ENCODE peak calls at places on chromosomes 7 and 10, in ten cellular contexts. O is NB4; F is PC-9; L is LNCaP clone FGC; T is transverse colon; V is AG04450; W is choroid plexus epithelial cell; D is CD4-positive, alpha-beta T cell; C is astrocyte of the cerebellum; B is astrocyte of the spinal cord. Y is an unnamed sample.

GRCh38 chr7:106775552-106775936 is 89.5 kb upstream of the PIK3CG start:
- DNase-seq in O (peak; percentile 24), F (peak; percentile 75), L (no peak), T (no peak), V (no peak), W (peak; percentile 80), D (no peak), C (no peak), B (peak; percentile 85), Y (no peak)

GRCh38 chr7:151138541-151138910 is 29.0 kb downstream of the GBX1 start:
- DNase-seq in O (no peak), F (no peak), L (no peak), T (peak; percentile 4), V (no peak), W (no peak), D (no peak), C (no peak), B (no peak), Y (no peak)

GRCh38 chr10:48306870-48307531 is 524 bp downstream of the MAPK8 start:
- DNase-seq in O (peak; percentile 74), F (no peak), L (no peak), T (peak; percentile 60), V (no peak), W (peak; percentile 46), D (peak; percentile 53), C (no peak), B (peak; percentile 60), Y (peak; percentile 71)

GRCh38 chr7:144812379-144813283 is 23.2 kb downstream of the TPK1 start:
- DNase-seq in O (no peak), F (peak; percentile 3), L (no peak), T (no peak), V (no peak), W (no peak), D (peak; percentile 22), C (no peak), B (no peak), Y (no peak)

GRCh38 chr10:23193435-23194074 is 1.4 kb downstream of the PTF1A start:
- DNase-seq in O (no peak), F (no peak), L (no peak), T (no peak), V (no peak), W (no peak), D (no peak), C (no peak), B (no peak), Y (no peak)

GRCh38 chr10:47101196-47101595 is 190.0 kb downstream of the PTPN20 start:
- DNase-seq in O (no peak), F (no peak), L (no peak), T (no peak), V (no peak), W (no peak), D (no peak), C (no peak), B (no peak), Y (no peak)

GRCh38 chr7:2437136-2437535 is 33.7 kb downstream of the CHST12 start:
- DNase-seq in O (no peak), F (peak; percentile 69), L (no peak), T (peak; percentile 42), V (no peak), W (no peak), D (no peak), C (no peak), B (no peak), Y (no peak)

GRCh38 chr10:80787952-80788351 is 250.2 kb downstream of the SH2D4B start:
- DNase-seq in O (no peak), F (no peak), L (no peak), T (no peak), V (no peak), W (no peak), D (no peak), C (no peak), B (no peak), Y (no peak)

GRCh38 chr10:62377966-62378365 is 3.8 kb downstream of the ZNF365 start:
- DNase-seq in O (no peak), F (no peak), L (no peak), T (no peak), V (no peak), W (no peak), D (no peak), C (no peak), B (no peak), Y (no peak)
- TF ChIP-seq CTCF in O (no peak), F (no peak), L (no peak), T (no peak), V (no peak), W (no peak), D (no peak), C (no peak), B (no peak), Y (no peak)

GRCh38 chr7:142300689-142301088 is 42.8 kb upstream of the PRSS58 start:
- DNase-seq in O (peak; percentile 68), F (no peak), L (no peak), T (no peak), V (no peak), W (no peak), D (no peak), C (no peak), B (no peak), Y (peak; percentile 28)
- TF ChIP-seq CTCF in O (peak; percentile 82), F (peak; percentile 59), L (no peak), T (no peak), V (no peak), W (peak; percentile 13), D (no peak), C (peak; percentile 25), B (peak; percentile 21), Y (peak; percentile 50)

DNA sequence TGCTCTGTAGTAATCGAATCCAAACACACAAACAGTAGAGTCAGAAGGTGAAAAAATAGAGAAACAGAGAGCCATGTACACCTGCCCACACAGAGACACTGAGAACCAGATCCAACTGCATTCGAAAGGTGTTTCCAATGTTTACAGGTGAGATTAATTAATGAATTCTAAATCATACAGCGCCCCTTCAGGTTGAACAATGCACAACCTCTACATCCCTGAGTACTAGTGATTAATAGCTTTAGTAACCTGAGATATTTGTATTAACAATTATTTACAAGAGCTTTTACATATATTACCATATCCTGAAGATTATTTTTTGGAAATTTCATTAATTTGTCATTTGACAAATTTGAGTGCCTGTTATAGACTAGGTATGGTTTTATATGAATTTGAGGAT is 7.6 kb upstream of the MRC1 start:
- DNase-seq in O (no peak), F (no peak), L (no peak), T (no peak), V (no peak), W (no peak), D (no peak), C (no peak), B (no peak), Y (no peak)
- TF ChIP-seq CTCF in O (no peak), F (peak; percentile 33), L (no peak), T (peak; percentile 17), V (no peak), W (peak; percentile 4), D (no peak), C (no peak), B (no peak), Y (peak; percentile 55)

GRCh38 chr10:89852872-89853271 is 151.5 kb downstream of the KIF20B start:
- DNase-seq in O (no peak), F (no peak), L (no peak), T (no peak), V (no peak), W (no peak), D (no peak), C (no peak), B (no peak), Y (no peak)

GRCh38 chr10:89857399-89857798 is 156.0 kb downstream of the KIF20B start:
- DNase-seq in O (no peak), F (no peak), L (no peak), T (no peak), V (no peak), W (peak; percentile 17), D (no peak), C (no peak), B (no peak), Y (no peak)

GRCh38 chr10:89853796-89854195 is 152.4 kb downstream of the KIF20B start:
- DNase-seq in O (no peak), F (no peak), L (no peak), T (no peak), V (no peak), W (no peak), D (no peak), C (no peak), B (no peak), Y (peak; percentile 46)
- TF ChIP-seq CTCF in O (peak; percentile 15), F (no peak), L (no peak), T (no peak), V (no peak), W (peak; percentile 19), D (no peak), C (peak; percentile 11), B (peak; percentile 27), Y (peak; percentile 63)

GRCh38 chr7:158832994-158833393 is 3.7 kb upstream of the ESYT2 start:
- DNase-seq in O (no peak), F (no peak), L (no peak), T (no peak), V (no peak), W (no peak), D (no peak), C (no peak), B (no peak), Y (no peak)
- TF ChIP-seq CTCF in O (no peak), F (no peak), L (no peak), T (no peak), V (no peak), W (no peak), D (no peak), C (no peak), B (no peak), Y (no peak)

DNA sequence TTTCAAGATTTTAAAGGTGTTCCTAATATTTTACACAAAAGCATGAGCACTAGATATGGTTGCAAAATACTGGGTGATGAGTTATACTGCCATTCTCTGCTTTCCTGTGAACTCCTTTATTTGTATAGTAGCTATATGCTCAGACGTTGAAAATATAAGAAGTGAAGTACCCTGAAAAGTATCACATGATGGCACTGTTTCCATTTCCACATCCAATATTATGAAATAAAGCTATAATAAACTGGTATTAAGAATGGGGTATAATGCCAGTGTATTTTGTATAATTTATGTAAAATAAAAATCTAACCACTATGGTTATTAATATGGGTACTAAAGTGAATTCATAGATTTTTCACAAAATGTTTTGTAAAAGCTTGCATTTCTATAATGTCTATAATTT is 79.6 kb upstream of the FOXP2 start:
- DNase-seq in O (no peak), F (no peak), L (no peak), T (no peak), V (no peak), W (no peak), D (no peak), C (no peak), B (no peak), Y (no peak)
- TF ChIP-seq CTCF in O (no peak), F (no peak), L (no peak), T (no peak), V (no peak), W (no peak), D (no peak), C (no peak), B (no peak), Y (no peak)

GRCh38 chr7:159000859-159001435 is 143.7 kb downstream of the VIPR2 start:
- DNase-seq in O (no peak), F (no peak), L (no peak), T (no peak), V (no peak), W (no peak), D (no peak), C (no peak), B (no peak), Y (no peak)
- TF ChIP-seq CTCF in O (no peak), F (no peak), L (peak; percentile 3), T (no peak), V (no peak), W (peak; percentile 17), D (no peak), C (no peak), B (no peak), Y (no peak)